ENCODE peak calls at places on chromosomes 6 and 20, in eight cellular contexts. L is NCI-H1105; A is activated T-cell treated with anti-CD3 and anti-CD28 coated beads for 24 hours; S is amygdala; B is activated CD4-positive, alpha-beta T cell treated with anti-CD3 and anti-CD28 coated beads for 48 hours; I is activated effector memory CD4-positive, alpha-beta T cell treated with Interleukin-2 at 50 U/mL for 16 hours; D is stimulated activated naive B cell treated with anti-CD40 and anti-IgM and Interleukin-4, amounts not matched to agents 10 μg/mL and 1 μg/mL and 100 μg/mL, for 72 hours; Q is hepatocyte. G is an unnamed sample.
A peak's percentile ranks its signal among the peaks of the same experiment; 100 is the strongest.

GRCh38 chr6:152129606-152130249 is 322.2 kb downstream of the ESR1 start:
- DNase-seq in L (no peak), A (no peak), S (no peak), B (no peak), I (no peak), D (no peak), Q (no peak), G (no peak)

GRCh38 chr20:1833728-1834726 is 61.2 kb upstream of the SIRPA start:
- DNase-seq in L (no peak), A (no peak), S (no peak), B (no peak), I (no peak), D (no peak), Q (no peak), G (no peak)

GRCh38 chr20:62159835-62160234 is 16.3 kb downstream of the SS18L1 start:
- DNase-seq in L (no peak), A (peak; percentile 57), S (no peak), B (peak; percentile 84), I (no peak), D (peak; percentile 22), Q (no peak), G (no peak)

GRCh38 chr20:51306521-51307358 is 235.8 kb downstream of the NFATC2 start:
- DNase-seq in L (peak; percentile 79), A (peak; percentile 70), S (peak; percentile 74), B (peak; percentile 86), I (peak; percentile 51), D (peak; percentile 66), Q (peak; percentile 90), G (no peak)

GRCh38 chr20:4181956-4182945 is 166.9 kb upstream of the RNF24 start:
- DNase-seq in L (no peak), A (no peak), S (no peak), B (no peak), I (no peak), D (no peak), Q (no peak), G (no peak)

GRCh38 chr20:15923030-15923776 is 650.0 kb downstream of the KIF16B start:
- DNase-seq in L (no peak), A (no peak), S (no peak), B (no peak), I (no peak), D (peak; percentile 64), Q (no peak), G (no peak)

GRCh38 chr6:70973591-70973990 is 16.7 kb upstream of the B3GAT2 start:
- DNase-seq in L (no peak), A (no peak), S (no peak), B (no peak), I (no peak), D (no peak), Q (no peak), G (no peak)

GRCh38 chr6:169663468-169663867 is 38.4 kb downstream of the WDR27 start:
- DNase-seq in L (no peak), A (no peak), S (no peak), B (no peak), I (no peak), D (no peak), Q (no peak), G (no peak)

GRCh38 chr6:11093065-11093590 is 506 bp upstream of the SMIM13 start:
- DNase-seq in L (peak; percentile 38), A (no peak), S (no peak), B (no peak), I (no peak), D (peak; percentile 31), Q (peak; percentile 62), G (peak; percentile 65)

GRCh38 chr6:109867009-109867969 is 110.8 kb upstream of the GPR6 start:
- DNase-seq in L (no peak), A (no peak), S (peak; percentile 77), B (no peak), I (no peak), D (no peak), Q (peak; percentile 82), G (no peak)

GRCh38 chr6:37273697-37274096 is 15.8 kb upstream of the TMEM217 start:
- DNase-seq in L (no peak), A (no peak), S (no peak), B (no peak), I (no peak), D (no peak), Q (no peak), G (no peak)

GRCh38 chr6:142728910-142729481 is 216.0 kb downstream of the HIVEP2 start:
- DNase-seq in L (no peak), A (no peak), S (no peak), B (no peak), I (no peak), D (peak; percentile 2), Q (peak; percentile 8), G (no peak)

GRCh38 chr6:113695506-113695905 is 161.6 kb upstream of the MARCKS start:
- DNase-seq in L (no peak), A (no peak), S (no peak), B (no peak), I (no peak), D (no peak), Q (no peak), G (no peak)

GRCh38 chr6:139449611-139450000 is 75.2 kb upstream of the CITED2 start:
- DNase-seq in L (no peak), A (no peak), S (no peak), B (no peak), I (no peak), D (no peak), Q (no peak), G (no peak)

GRCh38 chr6:168585441-168585840 is 144.5 kb downstream of the SMOC2 start:
- DNase-seq in L (no peak), A (no peak), S (no peak), B (no peak), I (no peak), D (no peak), Q (no peak), G (no peak)

GRCh38 chr6:27374824-27375612 is 13.5 kb upstream of the ZNF391 start:
- DNase-seq in L (peak; percentile 84), A (peak; percentile 70), S (peak; percentile 71), B (peak; percentile 83), I (peak; percentile 62), D (peak; percentile 74), Q (peak; percentile 86), G (peak; percentile 91)

GRCh38 chr6:30100585-30101422 is 12.1 kb downstream of the TRIM31 start:
- DNase-seq in L (no peak), A (no peak), S (no peak), B (peak; percentile 15), I (no peak), D (no peak), Q (peak; percentile 80), G (no peak)

GRCh38 chr20:4375881-4376280 is 345.8 kb upstream of the PRND start:
- DNase-seq in L (no peak), A (no peak), S (peak; percentile 27), B (no peak), I (no peak), D (no peak), Q (peak; percentile 28), G (no peak)

GRCh38 chr20:7792131-7792869 is 148.0 kb downstream of the HAO1 start:
- DNase-seq in L (no peak), A (no peak), S (no peak), B (no peak), I (no peak), D (no peak), Q (no peak), G (no peak)

G was measured in NCI-H748 treated with DMSO at 0.1 percent for 48 hours.